ENCODE peak calls at places on chromosome 5, in seven cellular contexts. H is neural progenitor cell, M is OCI-LY7, T is MM.1S, G is GM23248, L is PC-3, E is GM23338. Q is an unnamed sample.

GRCh38 chr5:140800816-140801493 is at the start of gene PCDHA3:
- DNase-seq in H (no peak), M (peak; percentile 8), T (no peak), G (peak; percentile 33), L (no peak), E (peak; percentile 74), Q (no peak)

GRCh38 chr5:131256507-131256823 is 7.4 kb upstream of the CDC42SE2 start:
- DNase-seq in H (no peak), M (no peak), T (no peak), G (no peak), L (no peak), E (no peak), Q (no peak)

GRCh38 chr5:79143684-79144379 is 32.2 kb downstream of the BHMT start:
- DNase-seq in H (no peak), M (no peak), T (no peak), G (peak; percentile 43), L (peak; percentile 86), E (no peak), Q (peak; percentile 33)

GRCh38 chr5:73213566-73213998 is 40.6 kb downstream of the TMEM174 start:
- DNase-seq in H (no peak), M (no peak), T (no peak), G (peak; percentile 69), L (peak; percentile 11), E (peak; percentile 44), Q (no peak)

GRCh38 chr5:179342577-179342976 is 2.7 kb downstream of the ADAMTS2 start:
- DNase-seq in H (peak; percentile 55), M (no peak), T (no peak), G (peak; percentile 87), L (no peak), E (peak; percentile 58), Q (no peak)

GRCh38 chr5:135211083-135211790 is 177.2 kb upstream of the PITX1 start:
- DNase-seq in H (no peak), M (no peak), T (no peak), G (peak; percentile 34), L (no peak), E (no peak), Q (no peak)

GRCh38 chr5:83715316-83716060 is 5.2 kb downstream of the HAPLN1 start:
- DNase-seq in H (no peak), M (no peak), T (no peak), G (peak; percentile 21), L (peak; percentile 21), E (no peak), Q (no peak)

GRCh38 chr5:180006116-180006515 is 65.4 kb downstream of the RNF130 start:
- DNase-seq in H (no peak), M (no peak), T (no peak), G (no peak), L (no peak), E (no peak), Q (no peak)

GRCh38 chr5:58490397-58491072 is 700 bp upstream of the GAPT start:
- DNase-seq in H (peak; percentile 3), M (peak; percentile 68), T (no peak), G (no peak), L (no peak), E (no peak), Q (no peak)

GRCh38 chr5:160926428-160926827 is 74.4 kb upstream of the ATP10B start:
- DNase-seq in H (no peak), M (no peak), T (no peak), G (no peak), L (no peak), E (peak; percentile 17), Q (no peak)

DNA sequence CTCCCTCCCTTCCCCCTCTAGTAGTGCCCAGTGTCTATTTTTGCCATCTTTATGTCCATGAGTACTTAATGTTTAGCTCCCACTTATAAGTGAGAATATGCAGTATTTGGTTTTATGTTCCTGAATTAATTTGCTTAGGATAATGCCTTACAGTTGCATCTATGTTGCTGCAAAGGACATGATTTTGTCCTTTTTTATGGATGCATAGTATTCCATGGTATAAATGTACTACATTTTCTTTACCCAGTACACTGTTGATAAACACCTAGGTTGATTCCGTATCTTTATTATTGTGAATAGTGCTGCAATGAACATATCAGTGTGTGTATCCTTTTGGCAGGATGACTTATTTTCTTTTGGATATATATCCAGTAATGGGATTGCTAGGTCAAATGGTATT is 3.8 kb downstream of the ABLIM3 start:
- DNase-seq in H (no peak), M (no peak), T (no peak), G (no peak), L (no peak), E (no peak), Q (no peak)
- H3K4me2 ChIP-seq in H (no peak overlapping the region), M (no peak overlapping the region), T (no peak overlapping the region), G (no peak overlapping the region), L (peak overlapping the region; percentile 75), E (no peak overlapping the region), Q (no peak overlapping the region)

GRCh38 chr5:143923634-143924265 is 111.8 kb downstream of the HMHB1 start:
- DNase-seq in H (no peak), M (no peak), T (peak; percentile 16), G (peak; percentile 75), L (peak; percentile 60), E (no peak), Q (peak; percentile 19)
- TF ChIP-seq EZH2phosphoT487 in H (no peak), M (no peak), T (no peak), G (no peak), L (no peak), E (no peak), Q (no peak)

DNA sequence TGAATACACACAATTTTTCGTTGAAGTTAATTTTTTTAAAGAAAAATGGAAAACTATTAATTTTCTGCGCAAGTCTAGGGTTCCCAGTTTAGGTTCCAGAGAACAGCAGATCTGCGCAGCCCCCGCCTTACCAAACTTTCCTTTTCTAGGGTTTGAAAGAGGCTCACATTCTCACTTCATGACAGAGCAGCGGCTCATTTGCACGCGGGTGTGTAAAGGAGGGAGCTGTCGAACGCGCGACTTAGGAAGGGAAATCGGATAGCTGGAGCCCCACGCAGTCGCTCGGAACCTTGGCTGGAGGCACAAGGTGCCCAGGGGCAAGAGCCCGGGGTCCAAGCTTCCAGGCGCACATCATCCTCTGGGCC is 198.9 kb downstream of the MEF2C start:
- DNase-seq in H (no peak), M (no peak), T (no peak), G (no peak), L (no peak), E (no peak), Q (no peak)
- H3K4me2 ChIP-seq in H (peak overlapping the region; percentile 70), M (no peak overlapping the region), T (no peak overlapping the region), G (no peak overlapping the region), L (peak overlapping the region; percentile 58), E (peak overlapping the region; percentile 86), Q (no peak overlapping the region)

GRCh38 chr5:69231851-69232250 is 2.8 kb upstream of the CDK7 start:
- DNase-seq in H (no peak), M (no peak), T (no peak), G (peak; percentile 83), L (no peak), E (no peak), Q (no peak)
- TF ChIP-seq EZH2phosphoT487 in H (no peak), M (no peak), T (no peak), G (no peak), L (no peak), E (no peak), Q (no peak)

DNA sequence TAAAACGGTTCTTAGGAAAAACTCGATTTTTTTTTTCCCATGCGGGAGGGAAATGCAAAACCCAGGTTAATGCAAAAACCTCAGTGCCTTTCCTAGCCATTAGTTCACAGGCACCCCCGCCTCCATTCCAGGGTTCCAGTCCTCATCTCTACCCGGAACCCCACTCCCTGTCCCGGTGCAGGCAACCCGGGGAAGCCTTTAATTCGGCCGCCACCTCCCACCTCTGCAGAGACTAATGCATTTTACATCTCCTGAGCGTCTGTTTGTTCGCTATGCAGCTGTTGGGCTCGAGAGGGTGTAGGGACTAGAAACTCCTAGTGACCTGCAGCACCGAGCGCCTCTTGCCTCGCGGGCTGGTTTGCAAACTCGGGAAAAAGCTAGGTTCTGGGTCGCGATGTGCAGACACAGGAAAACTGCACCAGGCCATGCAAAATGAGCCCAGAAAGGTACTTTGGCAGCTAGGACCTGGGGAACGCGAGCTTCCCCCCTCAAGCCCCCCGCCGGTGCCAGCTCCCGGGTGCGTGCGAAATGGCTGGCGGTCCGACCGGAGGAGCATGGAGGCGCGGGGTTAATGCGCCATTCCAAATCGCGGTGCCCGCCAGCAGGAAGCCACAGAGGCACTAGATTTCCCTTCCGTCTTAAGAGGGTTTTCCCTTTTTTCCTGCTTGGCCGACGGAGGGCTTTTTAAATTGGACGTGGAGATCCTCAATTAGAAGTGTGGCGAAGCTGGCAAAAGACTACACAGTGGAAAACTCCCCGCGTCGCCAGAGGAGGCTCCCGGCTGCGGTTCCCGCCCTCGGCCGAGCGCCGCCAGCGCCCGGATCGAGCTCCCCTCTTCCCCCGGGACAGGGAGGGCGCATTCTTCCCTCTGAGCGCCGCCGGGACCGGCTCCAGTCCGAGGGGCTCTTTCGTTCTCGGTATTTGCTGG is 3.4 kb downstream of the GDNF start:
- DNase-seq in H (peak; percentile 70), M (no peak), T (no peak), G (peak; percentile 78), L (peak; percentile 19), E (peak; percentile 58), Q (no peak)
- H3K4me2 ChIP-seq in H (peak overlapping the region; percentile 82), M (no peak overlapping the region), T (no peak overlapping the region), G (peak overlapping the region; percentile 91), L (peak overlapping the region; percentile 95), E (peak overlapping the region; percentile 90), Q (peak overlapping the region; percentile 99)

GRCh38 chr5:72209515-72210115 is 102.3 kb downstream of the MAP1B start:
- DNase-seq in H (peak; percentile 60), M (no peak), T (no peak), G (peak; percentile 29), L (peak; percentile 44), E (peak; percentile 45), Q (peak; percentile 27)
- TF ChIP-seq EZH2phosphoT487 in H (no peak), M (no peak), T (no peak), G (no peak), L (no peak), E (no peak), Q (no peak)

Q was measured in hepatocyte.